ENCODE peak calls at places on chromosomes 4 and X, in five cellular contexts. P, F, T, W and D are unnamed samples.
A peak's percentile ranks its signal among the peaks of the same experiment; 100 is the strongest.

GRCh38 chr4:103892616-103893015 is 172.8 kb upstream of the TACR3 start:
- DNase-seq in W (no peak), F (no peak), P (no peak), T (no peak), D (no peak)

GRCh38 chr4:24321151-24321550 is 263.2 kb downstream of the DHX15 start:
- DNase-seq in T (no peak), F (no peak), W (no peak), P (no peak), D (peak; percentile 11)

GRCh38 chr4:184344899-184345572 is 127.4 kb upstream of the ENPP6 start:
- DNase-seq in F (no peak), P (no peak), T (peak; percentile 47), W (no peak), D (no peak)

GRCh38 chr4:95363966-95364365 is 184.8 kb downstream of the UNC5C start:
- DNase-seq in F (no peak), T (no peak), W (peak; percentile 1), P (no peak), D (no peak)

GRCh38 chr4:118086334-118086733 is 52.0 kb downstream of the NDST3 start:
- DNase-seq in T (peak; percentile 26), P (peak; percentile 31), F (no peak), W (peak; percentile 49), D (peak; percentile 11)

GRCh38 chrX:15451913-15452312 is 41.2 kb downstream of the PIR start:
- DNase-seq in P (no peak), W (peak; percentile 65), F (no peak), T (no peak), D (no peak)

GRCh38 chrX:128739539-128739938 is 687.3 kb upstream of the ACTRT1 start:
- DNase-seq in P (no peak), F (no peak), T (no peak), W (no peak), D (no peak)

GRCh38 chr4:37767546-37767945 is 58.9 kb upstream of the PGM2 start:
- DNase-seq in W (peak; percentile 72), T (no peak), F (no peak), P (peak; percentile 35), D (peak; percentile 17)

GRCh38 chr4:6577409-6577808 is 2.4 kb downstream of the MAN2B2 start:
- DNase-seq in F (no peak), W (no peak), T (no peak), P (no peak), D (no peak)

GRCh38 chr4:181761130-181761529 is 482.1 kb upstream of the TENM3 start:
- DNase-seq in W (no peak), T (no peak), P (no peak), F (no peak), D (peak; percentile 37)

GRCh38 chr4:140659935-140660710 is 91.4 kb upstream of the UCP1 start:
- DNase-seq in F (no peak), W (peak; percentile 51), P (no peak), T (no peak), D (no peak)

GRCh38 chr4:143489116-143489515 is 24.4 kb upstream of the SMARCA5 start:
- DNase-seq in F (no peak), W (peak; percentile 74), T (no peak), P (no peak), D (no peak)

GRCh38 chr4:187444061-187444460 is 551.5 kb upstream of the ZFP42 start:
- DNase-seq in W (peak; percentile 45), P (peak; percentile 7), T (no peak), F (no peak), D (no peak)

GRCh38 chrX:95218964-95219363 is 1465.7 kb upstream of the DIAPH2 start:
- DNase-seq in W (no peak), F (no peak), T (no peak), P (no peak), D (no peak)

GRCh38 chrX:19127649-19128168 is 5.4 kb upstream of the ADGRG2 start:
- DNase-seq in W (peak; percentile 9), F (no peak), P (no peak), T (no peak), D (no peak)

GRCh38 chrX:21655901-21656586 is 2.1 kb downstream of the KLHL34 start:
- DNase-seq in F (no peak), T (no peak), P (no peak), W (no peak), D (no peak)

GRCh38 chr4:1015179-1015578 is 3.8 kb downstream of the FGFRL1 start:
- DNase-seq in P (no peak), W (no peak), T (no peak), F (no peak), D (no peak)

GRCh38 chr4:71550220-71551190 is 211.7 kb downstream of the SLC4A4 start:
- DNase-seq in W (no peak), F (no peak), P (no peak), T (no peak), D (peak; percentile 61)

GRCh38 chrX:66684196-66684595 is 45.3 kb upstream of the EDA2R start:
- DNase-seq in P (no peak), W (no peak), F (no peak), T (no peak), D (no peak)